ENCODE peak calls at places on chromosome 15, in five cellular contexts. I is heart right ventricle, O is left lung, C is non-pigmented ciliary epithelial cell, N is D341Med. A is an unnamed sample.

GRCh38 chr15:58453931-58454793 is 22.4 kb downstream of the LIPC start:
- DNase-seq in O (no peak), N (no peak), C (no peak), I (no peak), A (no peak)

GRCh38 chr15:40310001-40310959 is 2.5 kb upstream of the PLCB2 start:
- DNase-seq in O (peak; percentile 90), N (peak; percentile 85), I (peak; percentile 63), C (no peak), A (peak; percentile 63)

GRCh38 chr15:84992157-84992940 is 10.7 kb downstream of the PDE8A start:
- DNase-seq in O (no peak), N (no peak), C (peak; percentile 56), I (no peak), A (no peak)

GRCh38 chr15:81023483-81024264 is 23.0 kb downstream of the TLNRD1 start:
- DNase-seq in O (peak; percentile 84), C (peak; percentile 44), N (no peak), I (peak; percentile 72), A (peak; percentile 90)

GRCh38 chr15:36468746-36469145 is 110.7 kb upstream of the CDIN1 start:
- DNase-seq in O (no peak), C (peak; percentile 81), I (no peak), N (no peak), A (no peak)

GRCh38 chr15:82532383-82532990 is 7.8 kb downstream of the RPS17 start:
- DNase-seq in O (no peak), C (no peak), I (no peak), N (no peak), A (no peak)

GRCh38 chr15:57527382-57528091 is 64.2 kb upstream of the MYZAP start:
- DNase-seq in O (no peak), I (peak; percentile 58), N (peak; percentile 65), C (peak; percentile 68), A (no peak)

GRCh38 chr15:44064706-44065105 is 130.4 kb downstream of the FRMD5 start:
- DNase-seq in C (no peak), I (no peak), O (no peak), N (no peak), A (no peak)

GRCh38 chr15:70379134-70379533 is 281.4 kb upstream of the TLE3 start:
- DNase-seq in N (no peak), I (no peak), C (no peak), O (no peak), A (no peak)

GRCh38 chr15:58357529-58358476 is 74.0 kb upstream of the LIPC start:
- DNase-seq in C (no peak), O (no peak), N (no peak), I (no peak), A (no peak)

GRCh38 chr15:89155656-89156055 is 65.7 kb downstream of the RLBP1 start:
- DNase-seq in I (peak; percentile 56), C (no peak), O (no peak), N (no peak), A (no peak)

GRCh38 chr15:60745469-60745971 is 266.6 kb upstream of the ICE2 start:
- DNase-seq in C (no peak), I (peak; percentile 38), O (no peak), N (no peak), A (no peak)

GRCh38 chr15:97904196-97904572 is 56.3 kb upstream of the ARRDC4 start:
- DNase-seq in I (peak; percentile 63), O (peak; percentile 87), C (no peak), N (peak; percentile 90), A (no peak)

GRCh38 chr15:89439764-89440163 is 56.6 kb downstream of the RHCG start:
- DNase-seq in N (no peak), C (no peak), I (no peak), O (no peak), A (no peak)

GRCh38 chr15:56538901-56539545 is 74.1 kb upstream of the MNS1 start:
- DNase-seq in O (no peak), N (no peak), C (no peak), I (no peak), A (no peak)

GRCh38 chr15:68208136-68208535 is 3.0 kb upstream of the CALML4 start:
- DNase-seq in C (no peak), O (no peak), I (no peak), N (no peak), A (no peak)

GRCh38 chr15:47987908-47988532 is 132.8 kb upstream of the SLC24A5 start:
- DNase-seq in O (no peak), C (peak; percentile 47), N (peak; percentile 63), I (peak; percentile 47), A (no peak)

GRCh38 chr15:64865998-64866520 is 24.3 kb downstream of the PLEKHO2 start:
- DNase-seq in C (peak; percentile 90), I (no peak), O (no peak), N (no peak), A (no peak)

GRCh38 chr15:70708839-70709238 is 54.5 kb downstream of the UACA start:
- DNase-seq in O (no peak), N (no peak), C (no peak), I (no peak), A (no peak)

GRCh38 chr15:93024293-93024692 is 64.7 kb downstream of the RGMA start:
- DNase-seq in N (no peak), C (no peak), O (no peak), I (no peak), A (no peak)

GRCh38 chr15:20352241-20353200 is 189.1 kb downstream of the GOLGA6L6 start:
- DNase-seq in N (no peak), C (no peak), O (peak; percentile 84), I (no peak), A (no peak)

GRCh38 chr15:59340325-59340724 is 32.3 kb downstream of the MYO1E start:
- DNase-seq in N (no peak), I (no peak), C (no peak), O (no peak), A (no peak)

GRCh38 chr15:74442063-74442462 is 8.3 kb upstream of the SEMA7A start:
- DNase-seq in C (no peak), N (no peak), I (no peak), O (no peak), A (no peak)

GRCh38 chr15:44471885-44472284 is 44.5 kb downstream of the CTDSPL2 start:
- DNase-seq in I (no peak), O (no peak), N (no peak), C (no peak), A (no peak)

GRCh38 chr15:68220489-68220888 is 9.0 kb downstream of the CLN6 start:
- DNase-seq in N (no peak), I (no peak), C (no peak), O (no peak), A (no peak)

GRCh38 chr15:65051266-65051665 is 6.1 kb downstream of the SLC51B start:
- DNase-seq in O (no peak), N (no peak), C (no peak), I (no peak), A (no peak)

GRCh38 chr15:63089260-63090043 is 32.2 kb upstream of the LACTB start:
- DNase-seq in I (peak; percentile 58), C (peak; percentile 65), O (no peak), N (no peak), A (no peak)

GRCh38 chr15:33188159-33188558 is 6.4 kb downstream of the FMN1 start:
- DNase-seq in I (no peak), C (no peak), O (no peak), N (no peak), A (no peak)

A was measured in CD14-positive monocyte.